ENCODE peak calls at places on chromosomes 7 and 10, in seven cellular contexts. J, E, Z, C, Y, H and A are unnamed samples. For H3K4me1, the result is how much of the 10 kb centered on the place peaks cover.

GRCh38 chr7:91582799-91583230 is 297.7 kb downstream of the MTERF1 start:
- DNase-seq in Z (no peak), Y (no peak), J (no peak), H (peak), C (no peak), E (no peak), A (no peak)

GRCh38 chr7:98178321-98178720 is 32.9 kb upstream of the BHLHA15 start:
- DNase-seq in Y (no peak), J (peak), E (no peak), Z (peak), C (no peak), H (no peak), A (no peak)

GRCh38 chr10:28935061-28935460 is 257.7 kb downstream of the BAMBI start:
- DNase-seq in Y (no peak), C (no peak), E (no peak), J (no peak), Z (no peak), H (no peak), A (no peak)

GRCh38 chr7:107972075-107972482 is 30.9 kb downstream of the LAMB1 start:
- DNase-seq in C (no peak), H (peak), Z (no peak), E (peak), J (peak), Y (no peak), A (no peak)

GRCh38 chr7:35768346-35768745 is 32.5 kb upstream of the SEPTIN7 start:
- DNase-seq in C (no peak), Z (no peak), E (no peak), Y (no peak), H (no peak), J (no peak), A (no peak)

GRCh38 chr7:50377356-50377755 is 72.8 kb downstream of the FIGNL1 start:
- DNase-seq in Z (no peak), C (no peak), Y (no peak), H (no peak), J (no peak), E (no peak), A (no peak)

GRCh38 chr10:113151178-113151577 is 201.1 kb downstream of the TCF7L2 start:
- DNase-seq in Z (no peak), J (no peak), E (no peak), Y (no peak), C (no peak), H (no peak), A (no peak)

GRCh38 chr7:30255096-30255769 is 29.2 kb upstream of the ZNRF2 start:
- DNase-seq in H (peak), Y (no peak), J (no peak), E (no peak), C (no peak), Z (no peak), A (no peak)

GRCh38 chr7:67309764-67310548 is 313.3 kb downstream of the TYW1 start:
- DNase-seq in J (no peak), C (no peak), Z (no peak), E (no peak), Y (no peak), H (no peak), A (no peak)

GRCh38 chr7:94280836-94281235 is 113.9 kb upstream of the COL1A2 start:
- DNase-seq in Z (peak), J (no peak), E (no peak), H (no peak), C (no peak), Y (no peak), A (no peak)

GRCh38 chr7:68846926-68847325 is 751.3 kb upstream of the AUTS2 start:
- DNase-seq in J (no peak), H (no peak), E (no peak), Y (no peak), C (no peak), Z (no peak), A (no peak)

GRCh38 chr7:1235501-1236131 is 2.9 kb downstream of the UNCX start:
- DNase-seq in Z (no peak), J (no peak), C (peak), Y (no peak), H (no peak), E (no peak), A (no peak)

GRCh38 chr7:11228515-11228914 is 254.8 kb downstream of the PHF14 start:
- DNase-seq in Y (no peak), J (no peak), E (peak), H (no peak), C (no peak), Z (peak), A (no peak)

GRCh38 chr10:6721480-6721879 is 141.4 kb upstream of the PRKCQ start:
- DNase-seq in H (peak), J (peak), Y (peak), E (peak), C (no peak), Z (no peak), A (no peak)

GRCh38 chr7:77935652-77936348 is 137.2 kb downstream of the PHTF2 start:
- DNase-seq in Z (no peak), Y (no peak), J (no peak), H (no peak), E (no peak), C (no peak), A (no peak)

GRCh38 chr7:55423277-55423711 is 58.2 kb downstream of the LANCL2 start:
- DNase-seq in Y (no peak), Z (no peak), E (no peak), C (no peak), H (no peak), J (no peak), A (no peak)

GRCh38 chr7:14834888-14835287 is 67.7 kb downstream of the DGKB start:
- DNase-seq in Y (no peak), E (no peak), H (no peak), Z (no peak), J (no peak), C (no peak), A (no peak)

GRCh38 chr7:27269455-27269854 is 26.9 kb downstream of the EVX1 start:
- DNase-seq in C (no peak), H (no peak), Z (no peak), J (no peak), Y (no peak), E (no peak), A (no peak)

GRCh38 chr7:77866791-77867190 is 68.2 kb downstream of the PHTF2 start:
- DNase-seq in Z (no peak), Y (no peak), C (no peak), E (peak), J (no peak), H (peak), A (no peak)

GRCh38 chr7:50379082-50379481 is 71.1 kb downstream of the FIGNL1 start:
- DNase-seq in J (no peak), Z (no peak), Y (no peak), E (no peak), C (peak), H (peak), A (peak)

GRCh38 chr10:50600831-50601466 is 22.8 kb downstream of the SGMS1 start:
- DNase-seq in Y (no peak), J (no peak), Z (no peak), H (no peak), C (no peak), E (peak), A (no peak)

GRCh38 chr10:34280599-34281374 is 534.3 kb downstream of the PARD3 start:
- DNase-seq in J (peak), Z (no peak), C (peak), H (peak), Y (no peak), E (peak), A (no peak)

GRCh38 chr7:44801890-44802289 is 5.4 kb downstream of the PPIA start:
- DNase-seq in J (no peak), Y (no peak), E (peak), H (no peak), Z (no peak), C (no peak), A (no peak)

GRCh38 chr10:114638874-114639625 is 19.0 kb downstream of the ABLIM1 start:
- DNase-seq in Z (no peak), C (peak), J (no peak), E (peak), Y (no peak), H (no peak), A (no peak)

GRCh38 chr10:102312683-102313082 is 67.4 kb downstream of the GBF1 start:
- DNase-seq in H (no peak), C (no peak), E (peak), J (no peak), Y (no peak), Z (no peak), A (no peak)

GRCh38 chr7:6078548-6078947 is 47.4 kb downstream of the ANKRD61 start:
- DNase-seq in J (no peak), Y (no peak), H (no peak), C (no peak), E (no peak), Z (no peak), A (no peak)

GRCh38 chr7:711967-712600 is 14.4 kb upstream of the DNAAF5 start:
- DNase-seq in E (no peak), J (no peak), Y (no peak), C (no peak), H (peak), Z (no peak), A (no peak)

GRCh38 chr10:123519861-123520260 is 146.3 kb upstream of the GPR26 start:
- DNase-seq in C (no peak), H (no peak), Y (no peak), J (no peak), E (no peak), Z (no peak), A (no peak)

GRCh38 chr10:35635576-35635975 is 6.5 kb downstream of the FZD8 start:
- DNase-seq in J (peak), Z (peak), H (peak), Y (peak), C (peak), E (peak), A (no peak)

GRCh38 chr10:61024801-61025201 is 80.8 kb upstream of the RHOBTB1 start:
- DNase-seq in J (no peak), C (peak), E (peak), Y (no peak), H (peak), Z (no peak), A (no peak)

GRCh38 chr10:44071479-44071878 is 313.4 kb downstream of the CXCL12 start:
- DNase-seq in J (no peak), Y (no peak), Z (no peak), H (no peak), C (no peak), E (peak), A (no peak)

GRCh38 chr10:114541081-114541833 is 116.8 kb downstream of the ABLIM1 start:
- DNase-seq in E (peak), C (no peak), J (no peak), H (peak), Z (no peak), Y (no peak), A (no peak)

GRCh38 chr10:64288404-64288803 is 767.2 kb downstream of the REEP3 start:
- DNase-seq in H (no peak), Z (no peak), C (no peak), Y (no peak), J (no peak), E (no peak), A (no peak)

GRCh38 chr7:92880212-92881090 is 44.1 kb upstream of the CDK6 start:
- DNase-seq in C (peak), E (no peak), H (peak), Z (no peak), Y (peak), J (no peak), A (peak)

GRCh38 chr10:119786117-119786769 is 60.4 kb downstream of the INPP5F start:
- DNase-seq in J (no peak), Z (no peak), H (peak), C (peak), E (peak), Y (no peak), A (peak)

GRCh38 chr10:2978111-2978510 is 89.2 kb upstream of the PFKP start:
- DNase-seq in E (peak), C (peak), H (peak), J (no peak), Z (no peak), Y (peak), A (no peak)

GRCh38 chr10:118737594-118738302 is 17.0 kb downstream of the CACUL1 start:
- DNase-seq in C (no peak), E (no peak), Z (no peak), Y (no peak), J (no peak), H (no peak), A (no peak)
- H3K4me1 ChIP-seq in C (under half), E (under half), Z (half or more), Y (under half), J (under half), H (under half), A (under half)

GRCh38 chr7:141691540-141691939 is 10.4 kb downstream of the DENND11 start:
- DNase-seq in C (no peak), H (no peak), E (no peak), Y (no peak), Z (no peak), J (no peak), A (no peak)
- H3K27ac ChIP-seq in C (no peak), H (no peak), E (no peak), Y (no peak), Z (no peak), J (no peak), A (no peak)

GRCh38 chr7:143285806-143286521 is 1.2 kb downstream of the TMEM139 start:
- DNase-seq in H (no peak), C (no peak), Y (no peak), E (no peak), Z (no peak), J (no peak), A (no peak)
- H3K4me1 ChIP-seq in H (under half), C (under half), Y (half or more), E (under half), Z (under half), J (under half), A (under half)

DNA sequence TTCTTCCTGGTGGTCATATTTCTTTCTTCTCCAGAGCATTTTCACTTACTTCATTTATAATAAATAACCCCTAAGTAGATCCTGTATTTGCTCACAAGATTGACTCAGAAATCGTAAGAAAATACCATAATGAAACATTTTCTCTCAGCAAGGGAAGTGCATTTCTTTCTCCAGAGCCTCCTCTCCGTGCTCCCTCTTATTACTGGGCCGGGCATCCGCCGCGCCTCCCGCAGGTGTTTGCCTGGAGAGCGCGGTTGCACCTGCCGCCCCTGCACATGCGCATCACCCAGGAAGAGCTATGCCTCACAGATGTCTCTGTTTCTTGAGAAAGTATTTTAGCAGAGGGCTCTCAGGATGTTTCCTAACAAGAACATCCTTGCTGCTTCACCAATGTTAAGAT is 509.2 kb downstream of the TCERG1L start:
- DNase-seq in Y (no peak), E (no peak), Z (no peak), H (no peak), C (no peak), J (no peak), A (no peak)
- H3K27ac ChIP-seq in Y (no peak), E (no peak), Z (no peak), H (no peak), C (no peak), J (no peak), A (no peak)

DNA sequence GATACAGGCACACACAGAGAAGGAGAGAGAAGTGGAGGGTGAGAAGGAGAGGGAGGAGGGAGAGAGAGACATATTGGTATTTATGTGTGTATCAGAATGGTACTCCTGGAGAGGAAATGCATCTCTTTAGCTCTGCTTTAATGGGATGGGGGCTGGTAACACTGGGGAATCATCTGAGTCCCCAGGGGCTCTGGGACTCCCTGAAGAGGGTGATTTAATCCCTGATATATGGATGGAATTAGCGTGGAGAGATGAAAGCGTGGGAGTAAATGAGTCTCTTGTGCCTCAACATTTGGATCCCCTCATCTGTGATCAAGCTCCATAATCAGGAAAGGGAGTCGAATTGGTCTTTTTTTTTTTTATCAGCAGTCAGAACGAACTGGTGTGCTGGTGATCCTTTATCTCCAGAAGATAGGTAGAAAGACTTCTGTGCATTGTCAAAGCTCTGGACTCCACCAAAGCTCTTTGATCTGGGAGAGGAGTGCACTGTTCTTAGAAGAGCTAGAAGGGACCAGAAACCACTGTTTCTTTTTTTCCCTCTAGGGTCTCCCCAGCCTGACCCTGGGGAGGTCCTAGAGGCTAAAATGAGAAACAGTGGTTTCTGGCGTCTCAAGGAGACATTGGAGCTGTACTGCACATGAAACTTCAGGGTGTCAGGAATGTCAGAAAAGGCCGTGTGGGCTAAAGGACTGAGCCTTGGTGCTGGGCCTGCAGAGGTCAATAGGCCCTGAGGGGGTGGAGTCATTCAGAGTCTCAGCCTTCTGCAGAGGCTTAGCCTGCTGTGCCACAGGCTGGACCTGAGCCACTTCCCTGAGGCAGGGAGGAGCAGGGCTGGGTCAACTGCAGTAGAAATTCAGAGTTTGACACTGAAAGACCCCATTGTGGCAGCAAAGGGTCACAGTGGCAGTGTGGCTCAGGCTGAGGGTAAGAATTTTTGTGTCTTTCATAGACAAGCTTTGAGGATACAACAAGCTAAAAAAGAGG is 234.4 kb upstream of the SLC26A5 start:
- DNase-seq in E (no peak), C (peak), Y (no peak), H (no peak), Z (no peak), J (no peak), A (no peak)
- H3K4me1 ChIP-seq in E (under half), C (under half), Y (under half), H (under half), Z (under half), J (under half), A (under half)

GRCh38 chr10:4240641-4241197 is 455.7 kb upstream of the KLF6 start:
- DNase-seq in H (no peak), J (no peak), E (peak), Y (no peak), C (no peak), Z (no peak), A (no peak)
- H3K27ac ChIP-seq in H (peak), J (no peak), E (peak), Y (no peak), C (no peak), Z (no peak), A (no peak)

GRCh38 chr10:79158402-79159097 is 89.8 kb downstream of the ZMIZ1 start:
- DNase-seq in Y (no peak), Z (no peak), H (no peak), E (no peak), C (no peak), J (no peak), A (no peak)
- H3K4me1 ChIP-seq in Y (half or more), Z (half or more), H (half or more), E (half or more), C (half or more), J (under half), A (under half)